ENCODE peak calls at places on chromosomes 5 and 9, in nine cellular contexts. X is mesothelial cell of epicardium, M is nephron progenitor cell, T is Calu3, B is PC-3, V is H9, O is breast epithelium, D is fibroblast of lung, N is HFFc6. L is an unnamed sample.

GRCh38 chr5:119743927-119744326 is 114.6 kb downstream of the FAM170A start:
- DNase-seq in X (no peak), O (no peak), B (peak), M (peak), N (no peak), V (peak), T (peak), D (peak), L (no peak)

GRCh38 chr5:178671745-178672144 is 44.9 kb upstream of the CLK4 start:
- DNase-seq in M (no peak), X (no peak), T (no peak), V (no peak), O (no peak), B (no peak), D (no peak), N (no peak), L (no peak)

GRCh38 chr9:136310273-136311030 is 6.6 kb upstream of the CCDC187 start:
- DNase-seq in N (no peak), V (no peak), T (no peak), O (no peak), X (no peak), M (no peak), B (no peak), D (no peak), L (no peak)

GRCh38 chr5:140165101-140165920 is 9.7 kb upstream of the CYSTM1 start:
- DNase-seq in V (no peak), M (no peak), N (no peak), B (peak), T (peak), O (no peak), D (no peak), X (no peak), L (no peak)

GRCh38 chr5:39491210-39491609 is 66.4 kb upstream of the DAB2 start:
- DNase-seq in X (no peak), V (no peak), N (no peak), M (no peak), T (no peak), O (no peak), B (no peak), D (no peak), L (no peak)

GRCh38 chr5:77266291-77266690 is 55.8 kb downstream of the PDE8B start:
- DNase-seq in T (no peak), X (no peak), D (peak), V (no peak), B (peak), N (peak), M (no peak), O (no peak), L (no peak)

GRCh38 chr5:113166710-113167366 is 190.2 kb downstream of the DCP2 start:
- DNase-seq in M (no peak), V (no peak), X (no peak), B (peak), N (peak), T (no peak), O (no peak), D (peak), L (no peak)

GRCh38 chr5:135441256-135441915 is 5.8 kb downstream of the DCANP1 start:
- DNase-seq in D (no peak), X (no peak), T (no peak), V (peak), B (no peak), M (no peak), O (peak), N (no peak), L (peak)

GRCh38 chr5:175690586-175690985 is 32.7 kb downstream of the HRH2 start:
- DNase-seq in T (no peak), O (no peak), B (no peak), D (no peak), V (no peak), M (no peak), N (no peak), X (no peak), L (no peak)

GRCh38 chr5:346229-346935 is 24.9 kb downstream of the AHRR start:
- DNase-seq in X (no peak), M (no peak), B (no peak), D (no peak), N (no peak), O (peak), T (no peak), V (no peak), L (no peak)

GRCh38 chr5:69136296-69136695 is 30.7 kb upstream of the CCNB1 start:
- DNase-seq in X (no peak), D (no peak), O (no peak), V (no peak), T (no peak), B (no peak), M (no peak), N (no peak), L (no peak)

GRCh38 chr9:130937146-130938076 is 1.6 kb downstream of the FIBCD1 start:
- DNase-seq in B (no peak), V (no peak), M (no peak), T (no peak), D (no peak), X (no peak), O (no peak), N (no peak), L (no peak)

GRCh38 chr5:31283326-31283725 is 89.8 kb downstream of the CDH6 start:
- DNase-seq in M (no peak), X (no peak), N (no peak), V (no peak), B (no peak), O (no peak), D (no peak), T (no peak), L (no peak)

GRCh38 chr5:159101689-159102088 is 2.0 kb upstream of the EBF1 start:
- DNase-seq in V (no peak), M (no peak), T (no peak), D (no peak), B (no peak), O (no peak), N (no peak), X (no peak), L (no peak)

GRCh38 chr9:20512636-20513035 is 109.7 kb downstream of the MLLT3 start:
- DNase-seq in O (no peak), N (peak), D (peak), V (no peak), X (no peak), B (peak), M (no peak), T (no peak), L (no peak)

GRCh38 chr9:1995084-1995483 is 20.1 kb upstream of the SMARCA2 start:
- DNase-seq in V (no peak), M (no peak), X (no peak), T (no peak), O (no peak), B (no peak), N (no peak), D (no peak), L (no peak)

GRCh38 chr5:159010611-159011497 is 88.9 kb downstream of the EBF1 start:
- DNase-seq in V (no peak), D (peak), X (no peak), T (peak), N (no peak), O (no peak), B (no peak), M (peak), L (no peak)

GRCh38 chr5:138869763-138870500 is 5.2 kb downstream of the LRRTM2 start:
- DNase-seq in N (no peak), M (no peak), V (no peak), O (no peak), B (no peak), T (no peak), D (peak), X (no peak), L (no peak)

GRCh38 chr9:94259077-94259847 is at the start of gene ZNF169:
- DNase-seq in N (peak), D (peak), X (peak), B (peak), V (peak), M (peak), O (peak), T (peak), L (peak)

GRCh38 chr9:121992571-121993212 is 100.4 kb downstream of the TTLL11 start:
- DNase-seq in T (peak), B (peak), X (no peak), M (peak), N (peak), O (peak), D (peak), V (peak), L (no peak)

GRCh38 chr9:16335788-16336580 is 534.5 kb downstream of the BNC2 start:
- DNase-seq in V (no peak), O (peak), T (peak), B (peak), N (peak), X (no peak), D (peak), M (no peak), L (no peak)

GRCh38 chr5:138763037-138763778 is 10.0 kb downstream of the CTNNA1 start:
- DNase-seq in B (no peak), O (no peak), D (no peak), N (no peak), X (no peak), T (no peak), V (no peak), M (no peak), L (no peak)

GRCh38 chr9:89256690-89257089 is 54.3 kb upstream of the CKS2 start:
- DNase-seq in V (no peak), N (no peak), O (no peak), B (no peak), M (no peak), D (no peak), T (no peak), X (no peak), L (no peak)

GRCh38 chr9:93654351-93654961 is 78.1 kb downstream of the PHF2 start:
- DNase-seq in V (no peak), M (no peak), T (no peak), O (no peak), N (no peak), B (no peak), X (peak), D (no peak), L (no peak)

GRCh38 chr5:40033411-40033810 is 608.6 kb upstream of the DAB2 start:
- DNase-seq in O (no peak), V (no peak), T (no peak), B (no peak), M (no peak), D (no peak), X (no peak), N (no peak), L (no peak)

GRCh38 chr5:161420526-161420925 is 126.0 kb downstream of the GABRB2 start:
- DNase-seq in B (no peak), D (no peak), V (no peak), O (no peak), N (no peak), M (no peak), X (no peak), T (no peak), L (no peak)

GRCh38 chr9:126919193-126919592 is 4.6 kb downstream of the RALGPS1 start:
- DNase-seq in V (no peak), B (no peak), M (no peak), X (no peak), O (no peak), T (no peak), D (no peak), N (no peak), L (no peak)

GRCh38 chr9:126915846-126916543 is 1.4 kb downstream of the RALGPS1 start:
- DNase-seq in B (no peak), X (no peak), V (no peak), O (no peak), T (no peak), D (no peak), M (no peak), N (no peak), L (no peak)

GRCh38 chr9:126915281-126915816 is 767 bp downstream of the RALGPS1 start:
- DNase-seq in N (no peak), T (peak), B (peak), M (no peak), D (no peak), O (peak), V (peak), X (peak), L (peak)

GRCh38 chr9:126914458-126915280 is at the start of gene RALGPS1:
- DNase-seq in M (peak), V (peak), N (peak), X (peak), T (peak), B (peak), O (peak), D (peak), L (peak)

DNA sequence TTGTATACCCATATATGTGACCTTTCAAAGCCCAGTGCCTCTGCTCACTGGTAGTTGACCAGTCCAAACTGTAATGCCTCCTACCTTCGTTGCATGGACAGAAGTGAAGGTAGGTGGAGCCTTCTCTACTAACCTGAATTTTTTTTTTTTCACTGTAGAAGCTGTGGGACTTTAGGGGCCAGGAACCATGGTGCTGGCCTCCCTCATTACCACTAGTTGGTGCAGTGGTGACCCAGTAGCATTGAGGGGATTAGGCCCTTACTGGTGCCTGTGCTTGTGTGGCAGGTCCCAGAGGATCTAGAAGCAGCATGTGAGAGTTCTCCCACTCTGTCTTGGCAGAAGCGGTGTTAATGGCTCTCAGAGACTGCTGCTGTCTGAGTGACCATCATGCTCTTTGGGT is 2.3 kb downstream of the RALGPS1 start:
- DNase-seq in O (no peak), M (no peak), D (no peak), X (no peak), B (no peak), V (peak), N (no peak), T (no peak), L (no peak)
- TF ChIP-seq CTCF in O (no peak), M (no peak), D (no peak), X (no peak), B (no peak), V (peak), N (no peak), T (no peak), L (no peak)

GRCh38 chr5:84253946-84254345 is 130.7 kb downstream of the EDIL3 start:
- DNase-seq in B (no peak), X (no peak), M (no peak), T (no peak), V (no peak), O (no peak), N (no peak), D (no peak), L (no peak)

GRCh38 chr5:84248013-84248412 is 136.7 kb downstream of the EDIL3 start:
- DNase-seq in M (no peak), B (peak), X (no peak), O (no peak), D (no peak), T (no peak), V (no peak), N (no peak), L (no peak)

GRCh38 chr5:84251503-84251902 is 133.2 kb downstream of the EDIL3 start:
- DNase-seq in B (no peak), V (no peak), T (no peak), D (no peak), M (no peak), O (no peak), X (no peak), N (no peak), L (no peak)

GRCh38 chr5:84255318-84255717 is 129.4 kb downstream of the EDIL3 start:
- DNase-seq in M (no peak), X (no peak), O (no peak), B (peak), N (no peak), D (peak), T (peak), V (no peak), L (no peak)

DNA sequence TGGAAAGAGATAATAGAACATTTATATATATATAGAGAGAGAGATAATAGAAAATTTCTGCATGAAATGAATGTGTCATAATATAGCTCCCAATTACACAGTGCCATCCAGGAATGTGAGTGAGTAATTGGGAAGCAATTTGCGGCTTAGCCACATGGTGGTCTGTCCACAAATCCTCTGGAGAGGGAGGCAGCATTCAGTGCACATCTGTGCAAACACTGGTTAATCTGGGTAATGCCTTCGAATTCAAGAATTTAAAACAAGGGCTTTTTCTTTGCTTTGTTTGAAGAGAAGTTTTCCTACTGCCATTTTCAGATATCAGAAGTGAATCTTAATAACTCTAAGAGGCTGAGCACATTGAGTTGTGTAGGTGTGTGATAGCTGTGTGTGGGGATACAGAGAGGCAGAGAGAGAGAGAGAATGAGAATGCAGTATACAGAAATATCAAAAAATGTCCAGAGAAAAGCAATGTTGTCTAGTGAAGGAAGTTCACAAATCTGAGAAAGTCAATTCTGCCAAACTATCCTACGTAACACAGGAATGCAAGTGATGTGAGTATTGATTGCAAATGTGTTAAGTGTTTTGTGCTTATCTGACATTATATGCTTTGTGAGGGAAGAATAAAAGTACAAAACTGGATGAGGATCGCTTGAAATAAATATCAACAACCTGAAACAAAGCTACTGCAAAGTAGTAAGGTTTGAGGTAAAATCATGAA is 134.6 kb downstream of the EDIL3 start:
- DNase-seq in M (no peak), X (no peak), D (peak), V (no peak), T (no peak), O (no peak), N (no peak), B (peak), L (no peak)
- TF ChIP-seq CTCF in M (no peak), X (no peak), D (no peak), V (no peak), T (no peak), O (no peak), N (no peak), B (no peak), L (peak)

DNA sequence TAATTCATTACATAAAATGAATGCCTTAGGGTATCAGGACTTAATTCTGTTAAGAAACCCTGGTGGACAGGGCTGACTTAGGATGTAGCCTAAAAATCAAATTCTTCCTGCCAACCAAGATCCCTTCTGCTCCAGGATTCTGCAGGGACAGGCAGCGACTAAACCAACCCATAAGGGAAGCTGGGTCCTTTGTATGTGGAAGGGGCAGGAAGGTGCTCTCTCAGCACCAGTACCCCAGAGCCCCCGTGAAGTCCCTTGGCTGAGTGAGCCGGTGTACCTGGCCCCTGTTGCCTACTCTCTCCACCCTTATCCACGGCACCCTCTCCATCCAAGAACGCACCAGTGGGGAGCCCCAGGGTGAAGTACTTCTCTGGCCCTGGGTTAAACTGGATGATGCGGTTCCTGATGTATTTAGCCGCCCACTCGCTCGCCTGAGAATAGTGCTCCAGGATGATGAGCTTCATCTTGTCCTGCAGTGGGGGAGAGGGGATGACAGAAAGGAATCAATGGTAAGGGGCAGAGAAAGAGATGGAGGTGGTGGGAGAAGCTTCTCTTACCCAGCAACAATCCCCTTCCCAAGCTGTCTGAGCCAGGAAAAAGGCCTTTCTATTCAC is 1.1 kb downstream of the GNPDA1 start:
- DNase-seq in D (no peak), V (no peak), O (no peak), M (no peak), T (no peak), N (no peak), B (no peak), X (no peak), L (no peak)
- TF ChIP-seq CTCF in D (no peak), V (no peak), O (no peak), M (no peak), T (no peak), N (no peak), B (no peak), X (no peak), L (no peak)

DNA sequence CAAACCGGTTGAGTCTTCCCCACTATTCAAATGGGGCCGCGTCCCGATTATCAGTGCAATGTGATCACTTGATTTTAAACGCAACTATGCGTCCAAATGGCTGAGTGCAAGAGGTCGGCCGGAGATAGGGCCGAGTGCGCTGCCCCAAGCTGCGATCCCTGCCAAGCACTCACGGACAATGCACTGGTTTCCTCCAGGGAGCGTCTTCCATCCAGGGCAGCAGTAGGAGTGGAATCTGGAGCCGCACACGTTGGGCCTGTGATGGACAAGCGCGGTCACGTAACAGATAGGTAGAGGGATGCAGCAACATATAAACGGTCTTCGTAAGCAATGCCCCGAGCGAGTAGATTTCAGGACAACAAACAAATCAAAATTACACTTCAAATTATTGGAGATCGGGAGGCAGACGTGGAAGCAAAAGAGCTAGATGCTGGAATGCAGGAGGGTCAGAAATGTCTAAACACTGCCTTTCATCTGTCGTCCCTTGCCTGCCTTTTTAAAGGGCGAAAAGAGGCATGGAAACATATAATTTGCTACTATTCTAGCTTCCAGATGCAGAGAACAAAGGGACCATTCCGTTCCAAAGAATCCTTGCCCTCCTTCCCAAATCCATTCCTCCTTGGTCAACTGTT is 1.7 kb downstream of the FBN2 start:
- DNase-seq in V (peak), D (peak), N (no peak), B (no peak), X (no peak), O (no peak), M (peak), T (no peak), L (no peak)
- TF ChIP-seq CTCF in V (peak), D (no peak), N (no peak), B (no peak), X (no peak), O (no peak), M (no peak), T (no peak), L (no peak)

GRCh38 chr9:107155244-107155817 is 127.7 kb upstream of the RAD23B start:
- DNase-seq in B (no peak), N (no peak), D (no peak), T (no peak), V (peak), M (no peak), X (no peak), O (no peak), L (no peak)
- TF ChIP-seq CTCF in B (peak), N (peak), D (no peak), T (no peak), V (peak), M (no peak), X (no peak), O (no peak), L (no peak)

L was measured in type B pancreatic cell.